ENCODE peak calls at places on chromosomes 2 and 18, in seven cellular contexts. S is HCT116, J is H1, M is K562, K is GM12878, Z is SK-N-SH, N is HepG2. O is an unnamed sample.
A peak's percentile ranks its signal among the peaks of the same experiment; 100 is the strongest.

GRCh38 chr18:24443870-24444269 is 16.6 kb upstream of the HRH4 start:
- DNase-seq in S (no peak), J (no peak), M (no peak), K (no peak), Z (no peak), N (no peak), O (no peak)

GRCh38 chr2:152055366-152056108 is 43.3 kb downstream of the CACNB4 start:
- DNase-seq in S (no peak), J (no peak), M (no peak), K (no peak), Z (no peak), N (no peak), O (no peak)

GRCh38 chr2:156046900-156047299 is 285.6 kb downstream of the NR4A2 start:
- DNase-seq in S (no peak), J (no peak), M (no peak), K (no peak), Z (no peak), N (no peak), O (no peak)

GRCh38 chr2:12543452-12544220 is 173.1 kb upstream of the TRIB2 start:
- DNase-seq in S (no peak), J (no peak), M (no peak), K (no peak), Z (peak; percentile 30), N (no peak), O (no peak)

GRCh38 chr2:66507673-66508127 is 72.8 kb downstream of the MEIS1 start:
- DNase-seq in S (no peak), J (peak; percentile 59), M (no peak), K (no peak), Z (no peak), N (no peak), O (no peak)

GRCh38 chr18:62781893-62782292 is 66.6 kb downstream of the PHLPP1 start:
- DNase-seq in S (no peak), J (no peak), M (no peak), K (no peak), Z (no peak), N (peak; percentile 29), O (peak; percentile 21)

GRCh38 chr2:172098650-172099471 is 3.8 kb downstream of the DLX2 start:
- DNase-seq in S (no peak), J (peak; percentile 69), M (peak; percentile 95), K (no peak), Z (peak; percentile 69), N (peak; percentile 84), O (no peak)

GRCh38 chr2:218422403-218423086 is 3.6 kb downstream of the VIL1 start:
- DNase-seq in S (no peak), J (no peak), M (peak; percentile 59), K (no peak), Z (no peak), N (no peak), O (no peak)

GRCh38 chr2:205807758-205808157 is 125.5 kb downstream of the NRP2 start:
- DNase-seq in S (no peak), J (no peak), M (no peak), K (no peak), Z (no peak), N (no peak), O (no peak)

GRCh38 chr2:16727256-16727655 is 61.6 kb upstream of the CYRIA start:
- DNase-seq in S (no peak), J (no peak), M (no peak), K (no peak), Z (no peak), N (no peak), O (peak; percentile 39)

GRCh38 chr2:200765139-200765951 is 46.4 kb upstream of the BZW1 start:
- DNase-seq in S (peak; percentile 88), J (no peak), M (no peak), K (no peak), Z (no peak), N (peak; percentile 34), O (no peak)

GRCh38 chr18:73551211-73551610 is 596.4 kb downstream of the FBXO15 start:
- DNase-seq in S (no peak), J (no peak), M (no peak), K (no peak), Z (no peak), N (no peak), O (no peak)

GRCh38 chr2:204791230-204791629 is 246.0 kb downstream of the PARD3B start:
- DNase-seq in S (no peak), J (no peak), M (no peak), K (no peak), Z (no peak), N (no peak), O (no peak)

GRCh38 chr2:211923019-211923418 is 615.6 kb downstream of the ERBB4 start:
- DNase-seq in S (no peak), J (no peak), M (no peak), K (no peak), Z (no peak), N (no peak), O (no peak)

GRCh38 chr18:26044807-26045206 is 45.6 kb downstream of the SS18 start:
- DNase-seq in S (no peak), J (no peak), M (no peak), K (no peak), Z (no peak), N (no peak), O (no peak)

GRCh38 chr2:239456940-239457339 is 56.1 kb upstream of the HDAC4 start:
- DNase-seq in S (no peak), J (no peak), M (no peak), K (no peak), Z (no peak), N (no peak), O (no peak)

GRCh38 chr2:25572638-25573037 is 100.7 kb downstream of the DTNB start:
- DNase-seq in S (no peak), J (no peak), M (no peak), K (no peak), Z (no peak), N (no peak), O (no peak)

GRCh38 chr2:223056656-223057418 is 4.8 kb downstream of the KCNE4 start:
- DNase-seq in S (no peak), J (no peak), M (no peak), K (no peak), Z (no peak), N (no peak), O (no peak)

GRCh38 chr2:144137705-144138428 is 382.1 kb downstream of the ZEB2 start:
- DNase-seq in S (no peak), J (no peak), M (no peak), K (no peak), Z (no peak), N (peak; percentile 34), O (no peak)

GRCh38 chr18:58800582-58800981 is 64.1 kb upstream of the ZNF532 start:
- DNase-seq in S (no peak), J (no peak), M (no peak), K (peak; percentile 48), Z (no peak), N (no peak), O (no peak)
- TF ChIP-seq JUND in S (no peak), J (no peak), M (no peak), K (no peak), Z (no peak), N (no peak), O (no peak)

DNA sequence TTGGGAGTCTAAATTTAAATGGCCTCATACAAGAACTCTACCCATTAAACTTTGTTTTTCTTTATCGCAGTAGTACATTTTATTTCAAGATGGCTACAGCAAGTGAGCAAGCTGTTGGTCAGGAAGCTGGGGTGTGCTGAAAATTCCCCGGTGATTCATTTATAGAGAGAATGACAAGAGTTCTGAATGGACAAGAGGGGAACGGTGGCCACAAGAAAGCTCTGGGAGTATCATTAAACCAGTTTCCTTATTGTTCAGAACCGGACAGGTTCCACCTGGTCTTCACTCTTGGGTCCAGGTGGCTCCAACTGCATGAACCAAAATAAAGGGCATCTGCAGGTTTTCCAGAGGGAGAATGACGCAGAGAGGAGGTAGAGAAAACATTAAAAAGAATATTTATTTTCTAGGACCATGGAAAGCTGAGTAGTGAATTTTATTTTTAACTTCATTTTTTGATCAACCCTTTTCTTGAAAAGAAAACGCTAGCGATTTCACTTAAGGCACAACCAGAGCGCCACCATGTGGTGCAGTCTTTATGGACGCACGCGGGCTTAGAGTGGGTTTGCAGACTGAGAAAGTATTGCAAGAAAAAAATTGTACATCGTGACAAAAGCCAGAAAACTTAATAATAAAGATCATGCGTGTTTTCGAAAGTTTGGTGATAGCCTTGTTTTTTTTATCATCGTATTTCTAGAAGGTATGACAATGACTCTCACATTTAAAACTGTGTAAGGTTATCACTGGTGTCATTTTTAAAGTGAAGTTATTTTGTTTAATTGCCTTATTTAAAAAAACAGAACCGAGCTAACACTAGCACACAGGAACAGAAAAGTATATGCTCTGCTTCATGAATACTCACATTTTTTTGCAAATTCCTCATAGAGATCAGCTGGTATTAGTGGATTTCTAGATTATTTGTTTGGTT is 97.9 kb upstream of the NOL4 start:
- DNase-seq in S (peak; percentile 1), J (peak; percentile 77), M (no peak), K (peak; percentile 59), Z (peak; percentile 36), N (peak; percentile 59), O (peak; percentile 74)
- TF ChIP-seq JUND in S (no peak), J (no peak), M (no peak), K (peak; percentile 70), Z (no peak), N (no peak), O (no peak)

GRCh38 chr2:128543646-128544045 is 225.0 kb upstream of the HS6ST1 start:
- DNase-seq in S (no peak), J (no peak), M (no peak), K (no peak), Z (no peak), N (no peak), O (no peak)
- TF ChIP-seq JUND in S (no peak), J (no peak), M (no peak), K (no peak), Z (no peak), N (no peak), O (no peak)

DNA sequence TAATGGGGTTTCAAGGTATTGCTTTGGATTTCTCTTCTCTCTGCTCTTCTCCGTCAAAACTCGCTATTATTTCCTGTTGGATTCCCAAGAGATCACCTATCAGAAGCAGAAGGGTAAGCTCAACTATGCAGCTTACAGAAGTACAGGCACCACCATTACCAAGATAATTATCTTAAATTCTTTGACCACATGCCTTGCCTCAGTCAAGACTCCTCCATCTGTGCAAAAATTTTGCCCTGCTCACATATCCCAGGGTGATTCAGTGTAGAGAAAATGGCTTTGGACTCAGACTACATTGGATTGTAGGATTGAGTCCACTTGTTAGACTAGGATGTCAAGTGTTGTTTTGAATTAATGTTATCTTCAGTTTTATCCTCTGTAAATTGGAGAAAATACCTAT is 698.7 kb downstream of the TDRD15 start:
- DNase-seq in S (no peak), J (no peak), M (no peak), K (no peak), Z (no peak), N (no peak), O (no peak)
- TF ChIP-seq JUND in S (no peak), J (no peak), M (no peak), K (no peak), Z (no peak), N (no peak), O (no peak)

DNA sequence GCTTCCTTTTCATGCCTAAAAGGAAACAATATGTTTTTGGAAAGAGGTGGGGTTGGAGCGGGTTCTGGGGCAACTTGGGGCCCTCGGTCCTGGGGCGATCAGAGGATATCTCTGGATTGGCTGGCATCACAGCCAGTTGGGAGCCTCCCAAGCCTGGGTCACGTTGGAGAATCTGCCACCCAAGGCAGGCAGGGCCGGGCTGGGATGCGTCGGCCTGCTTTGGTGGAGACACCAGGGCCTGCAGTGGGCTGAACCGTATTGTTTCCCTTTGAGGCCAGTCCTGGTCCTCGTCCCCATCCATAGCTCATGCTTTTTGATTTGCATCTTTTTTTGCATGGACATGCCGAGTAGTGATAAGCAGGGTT is 235.8 kb downstream of the ATAD2B start:
- DNase-seq in S (no peak), J (no peak), M (no peak), K (no peak), Z (no peak), N (no peak), O (no peak)
- TF ChIP-seq JUND in S (no peak), J (no peak), M (no peak), K (no peak), Z (no peak), N (no peak), O (no peak)

GRCh38 chr2:188523901-188524300 is 232.2 kb downstream of the GULP1 start:
- DNase-seq in S (no peak), J (no peak), M (no peak), K (no peak), Z (no peak), N (no peak), O (no peak)
- TF ChIP-seq JUND in S (no peak), J (no peak), M (no peak), K (no peak), Z (no peak), N (no peak), O (no peak)